ENCODE peak calls at places on chromosomes 4 and X, in nine cellular contexts. E is ecto neural progenitor cell, M is GM12892, X is amniotic epithelial cell, K is H1, D is frontal cortex, R is BE2C, A is left cardiac atrium, G is HFF-Myc. Z is an unnamed sample.

GRCh38 chr4:62601737-62602136 is 1401.6 kb downstream of the ADGRL3 start:
- DNase-seq in E (no peak), M (no peak), X (no peak), K (no peak), D (no peak), R (no peak), A (no peak), G (no peak), Z (no peak)

GRCh38 chrX:154328646-154329045 is 33.1 kb downstream of the TKTL1 start:
- DNase-seq in E (no peak), M (no peak), X (no peak), K (no peak), D (no peak), R (no peak), A (no peak), G (no peak), Z (no peak)

GRCh38 chr4:36348403-36348938 is 67.1 kb downstream of the DTHD1 start:
- DNase-seq in E (no peak), M (no peak), X (no peak), K (no peak), D (no peak), R (no peak), A (no peak), G (no peak), Z (no peak)

GRCh38 chr4:80361329-80361900 is 25.9 kb downstream of the CFAP299 start:
- DNase-seq in E (no peak), M (no peak), X (peak; percentile 23), K (no peak), D (no peak), R (no peak), A (no peak), G (no peak), Z (no peak)

GRCh38 chr4:110196871-110197420 is 1.5 kb downstream of the ELOVL6 start:
- DNase-seq in E (peak; percentile 82), M (peak; percentile 46), X (no peak), K (no peak), D (peak; percentile 36), R (no peak), A (no peak), G (no peak), Z (no peak)

GRCh38 chr4:140373328-140374129 is at the start of gene SCOC:
- DNase-seq in E (peak; percentile 99), M (peak; percentile 81), X (peak; percentile 98), K (peak; percentile 99), D (peak; percentile 90), R (peak; percentile 98), A (peak; percentile 99), G (peak; percentile 98), Z (peak; percentile 65)

GRCh38 chr4:142091085-142091513 is 454.7 kb downstream of the IL15 start:
- DNase-seq in E (no peak), M (no peak), X (peak; percentile 77), K (no peak), D (no peak), R (no peak), A (no peak), G (peak; percentile 41), Z (no peak)

GRCh38 chrX:82589410-82589809 is 918.7 kb upstream of the POU3F4 start:
- DNase-seq in E (no peak), M (no peak), X (no peak), K (no peak), D (no peak), R (no peak), A (no peak), G (no peak), Z (no peak)

GRCh38 chr4:151717271-151717670 is 43.5 kb downstream of the GATB start:
- DNase-seq in E (no peak), M (no peak), X (no peak), K (no peak), D (no peak), R (no peak), A (no peak), G (no peak), Z (no peak)

GRCh38 chr4:168674869-168675268 is 178.0 kb downstream of the PALLD start:
- DNase-seq in E (no peak), M (no peak), X (no peak), K (no peak), D (no peak), R (no peak), A (no peak), G (no peak), Z (no peak)

GRCh38 chr4:87896020-87896621 is 63.4 kb downstream of the MEPE start:
- DNase-seq in E (no peak), M (no peak), X (peak; percentile 75), K (peak; percentile 57), D (peak; percentile 28), R (no peak), A (peak; percentile 30), G (no peak), Z (no peak)

GRCh38 chr4:183918696-183919095 is 13.6 kb downstream of the STOX2 start:
- DNase-seq in E (no peak), M (no peak), X (no peak), K (no peak), D (no peak), R (no peak), A (no peak), G (no peak), Z (no peak)

GRCh38 chr4:95510145-95510544 is 38.6 kb downstream of the UNC5C start:
- DNase-seq in E (no peak), M (no peak), X (peak; percentile 44), K (no peak), D (no peak), R (peak; percentile 21), A (no peak), G (no peak), Z (no peak)

GRCh38 chrX:45668686-45669443 is 468.2 kb upstream of the DIPK2B start:
- DNase-seq in E (no peak), M (no peak), X (peak; percentile 86), K (no peak), D (no peak), R (no peak), A (no peak), G (peak; percentile 35), Z (no peak)

GRCh38 chr4:120718979-120719566 is 203.5 kb downstream of the PRDM5 start:
- DNase-seq in E (no peak), M (no peak), X (peak; percentile 33), K (no peak), D (no peak), R (peak; percentile 52), A (peak; percentile 29), G (no peak), Z (no peak)

GRCh38 chr4:18981234-18981615 is 959.7 kb upstream of the LCORL start:
- DNase-seq in E (no peak), M (no peak), X (no peak), K (no peak), D (no peak), R (no peak), A (no peak), G (no peak), Z (no peak)

GRCh38 chrX:132022115-132022862 is 813 bp upstream of the STK26 start:
- DNase-seq in E (no peak), M (no peak), X (no peak), K (no peak), D (no peak), R (no peak), A (no peak), G (no peak), Z (no peak)

GRCh38 chr4:38111024-38111423 is 150.8 kb downstream of the PTTG2 start:
- DNase-seq in E (no peak), M (no peak), X (no peak), K (no peak), D (no peak), R (no peak), A (no peak), G (no peak), Z (no peak)

GRCh38 chrX:65679071-65679540 is 11.7 kb downstream of the MSN start:
- DNase-seq in E (no peak), M (no peak), X (peak; percentile 74), K (no peak), D (no peak), R (no peak), A (no peak), G (no peak), Z (no peak)

GRCh38 chrX:141669689-141670088 is 28.9 kb downstream of the SPANXD start:
- DNase-seq in E (no peak), M (no peak), X (no peak), K (no peak), D (no peak), R (no peak), A (no peak), G (no peak), Z (no peak)

GRCh38 chr4:104989363-104989762 is 157.3 kb upstream of the TET2 start:
- DNase-seq in E (no peak), M (no peak), X (peak; percentile 0), K (no peak), D (no peak), R (no peak), A (no peak), G (no peak), Z (no peak)

GRCh38 chr4:147518846-147519767 is 38.2 kb downstream of the EDNRA start:
- DNase-seq in E (peak; percentile 53), M (no peak), X (peak; percentile 78), K (no peak), D (peak; percentile 17), R (peak; percentile 77), A (peak; percentile 39), G (no peak), Z (peak; percentile 19)

GRCh38 chr4:122827899-122828601 is 1.4 kb downstream of the FGF2 start:
- DNase-seq in E (peak; percentile 50), M (peak; percentile 42), X (peak; percentile 84), K (peak; percentile 70), D (peak; percentile 22), R (peak; percentile 23), A (peak; percentile 33), G (no peak), Z (no peak)

GRCh38 chrX:10900585-10901289 is 210.4 kb upstream of the HCCS start:
- DNase-seq in E (no peak), M (no peak), X (peak; percentile 70), K (no peak), D (no peak), R (no peak), A (no peak), G (no peak), Z (no peak)

GRCh38 chr4:99221980-99222379 is 2.9 kb upstream of the ADH6 start:
- DNase-seq in E (no peak), M (no peak), X (peak; percentile 29), K (no peak), D (no peak), R (no peak), A (no peak), G (no peak), Z (no peak)

GRCh38 chrX:118178450-118178849 is 61.8 kb upstream of the KLHL13 start:
- DNase-seq in E (no peak), M (no peak), X (no peak), K (no peak), D (no peak), R (no peak), A (no peak), G (no peak), Z (no peak)

GRCh38 chrX:71103110-71103983 is 3.2 kb downstream of the CXorf65 start:
- DNase-seq in E (peak; percentile 55), M (no peak), X (no peak), K (peak; percentile 43), D (no peak), R (peak; percentile 76), A (no peak), G (no peak), Z (no peak)

GRCh38 chr4:41384992-41385391 is 128.3 kb downstream of the UCHL1 start:
- DNase-seq in E (no peak), M (no peak), X (no peak), K (no peak), D (no peak), R (peak; percentile 89), A (peak; percentile 88), G (no peak), Z (no peak)

GRCh38 chrX:136710324-136710951 is 62.5 kb downstream of the CD40LG start:
- DNase-seq in E (no peak), M (no peak), X (no peak), K (no peak), D (no peak), R (no peak), A (no peak), G (no peak), Z (no peak)

GRCh38 chr4:101593666-101594065 is 196.9 kb upstream of the BANK1 start:
- DNase-seq in E (no peak), M (no peak), X (peak; percentile 38), K (no peak), D (no peak), R (no peak), A (no peak), G (no peak), Z (no peak)

GRCh38 chrX:53047228-53047627 is 1.4 kb upstream of the GPR173 start:
- DNase-seq in E (no peak), M (no peak), X (no peak), K (no peak), D (no peak), R (peak; percentile 40), A (no peak), G (no peak), Z (no peak)